ENCODE peak calls at places on chromosomes 4 and X, in five cellular contexts. I, Y, J, G and X are unnamed samples. For H3K4me1 and H3K36me3, the result is how much of the 10 kb centered on the place peaks cover.

GRCh38 chrX:15382809-15383208 is 1.4 kb downstream of the VEGFD start:
- DNase-seq in J (no peak), Y (no peak), G (no peak), I (no peak), X (no peak)

GRCh38 chrX:103329991-103330390 is at the start of gene TCEAL7:
- DNase-seq in Y (no peak), J (no peak), I (peak), G (no peak), X (no peak)

GRCh38 chr4:53346920-53347852 is 18.7 kb downstream of the SCFD2 start:
- DNase-seq in I (no peak), Y (no peak), G (no peak), J (peak), X (no peak)

GRCh38 chr4:168683595-168683994 is 186.7 kb downstream of the PALLD start:
- DNase-seq in Y (no peak), J (peak), I (no peak), G (no peak), X (no peak)

GRCh38 chr4:172042714-172043114 is 229.5 kb downstream of the GALNTL6 start:
- DNase-seq in I (no peak), Y (no peak), J (peak), G (no peak), X (no peak)

GRCh38 chrX:65741823-65742222 is 74.4 kb downstream of the MSN start:
- DNase-seq in Y (no peak), I (no peak), G (no peak), J (no peak), X (no peak)

GRCh38 chr4:10085386-10085785 is 31.2 kb downstream of the WDR1 start:
- DNase-seq in J (no peak), I (peak), G (peak), Y (peak), X (no peak)

GRCh38 chr4:139229534-139230039 is 50.4 kb downstream of the MGARP start:
- DNase-seq in I (no peak), J (peak), Y (no peak), G (no peak), X (no peak)

GRCh38 chr4:155759372-155760252 is 791 bp downstream of the GUCY1B1 start:
- DNase-seq in J (peak), Y (peak), G (peak), I (peak), X (peak)

GRCh38 chr4:8198906-8199593 is at the start of gene SH3TC1:
- DNase-seq in G (peak), I (peak), J (peak), Y (peak), X (peak)

GRCh38 chr4:46392421-46392820 is 2.5 kb upstream of the GABRA2 start:
- DNase-seq in G (no peak), J (peak), Y (no peak), I (no peak), X (no peak)

GRCh38 chrX:129823523-129823922 is 20.2 kb downstream of the ZDHHC9 start:
- DNase-seq in Y (no peak), G (no peak), I (no peak), J (no peak), X (no peak)

GRCh38 chrX:69313622-69314290 is 148.5 kb upstream of the PJA1 start:
- DNase-seq in Y (no peak), G (no peak), I (no peak), J (no peak), X (no peak)

GRCh38 chr4:10589808-10590207 is 94.8 kb downstream of the CLNK start:
- DNase-seq in J (no peak), Y (no peak), G (no peak), I (no peak), X (no peak)

GRCh38 chr4:173486714-173487392 is 43.2 kb downstream of the HAND2 start:
- DNase-seq in J (no peak), I (no peak), G (no peak), Y (no peak), X (no peak)

GRCh38 chrX:74259879-74260491 is 44.0 kb upstream of the ZCCHC13 start:
- DNase-seq in J (no peak), I (no peak), Y (no peak), G (no peak), X (no peak)

GRCh38 chr4:183798921-183799307 is 106.2 kb upstream of the STOX2 start:
- DNase-seq in G (no peak), Y (no peak), I (no peak), J (peak), X (no peak)

GRCh38 chr4:176043838-176044588 is 21.6 kb upstream of the WDR17 start:
- DNase-seq in I (no peak), Y (no peak), J (no peak), G (no peak), X (no peak)

GRCh38 chr4:109406337-109406931 is 27.2 kb upstream of the SEC24B start:
- DNase-seq in Y (no peak), J (peak), I (no peak), G (no peak), X (no peak)

GRCh38 chrX:46551494-46552128 is 6.4 kb upstream of the ZNF674 start:
- DNase-seq in G (no peak), Y (no peak), I (no peak), J (no peak), X (no peak)

GRCh38 chrX:70755850-70756249 is 152.7 kb downstream of the TEX11 start:
- DNase-seq in I (no peak), G (no peak), Y (no peak), J (no peak), X (no peak)

GRCh38 chr4:184776821-184777220 is 42.9 kb upstream of the CENPU start:
- DNase-seq in G (no peak), J (no peak), I (no peak), Y (no peak), X (no peak)

GRCh38 chr4:25943312-25943711 is 29.3 kb downstream of the SMIM20 start:
- DNase-seq in J (no peak), Y (no peak), G (no peak), I (no peak), X (no peak)

GRCh38 chr4:66613591-66613990 is 931.7 kb downstream of the CENPC start:
- DNase-seq in G (no peak), J (no peak), I (no peak), Y (no peak), X (no peak)

GRCh38 chr4:2800691-2801596 is 8.1 kb downstream of the SH3BP2 start:
- DNase-seq in G (peak), Y (peak), I (peak), J (no peak), X (peak)

GRCh38 chr4:137707626-137708025 is 175.3 kb upstream of the PCDH18 start:
- DNase-seq in G (no peak), J (peak), I (no peak), Y (no peak), X (no peak)

GRCh38 chr4:175947117-175947722 is 118.4 kb upstream of the WDR17 start:
- DNase-seq in I (no peak), Y (no peak), G (no peak), J (no peak), X (no peak)

GRCh38 chrX:139094671-139095592 is 383.4 kb upstream of the FGF13 start:
- DNase-seq in J (peak), Y (no peak), G (no peak), I (no peak), X (no peak)

GRCh38 chrX:110394653-110395052 is 36.0 kb downstream of the RTL9 start:
- DNase-seq in G (no peak), I (no peak), Y (no peak), J (peak), X (no peak)

GRCh38 chrX:69140837-69141236 is 24.4 kb downstream of the PJA1 start:
- DNase-seq in G (no peak), J (no peak), I (no peak), Y (no peak), X (peak)

GRCh38 chr4:19438228-19438627 is 813.5 kb upstream of the SLIT2 start:
- DNase-seq in G (no peak), J (no peak), Y (no peak), I (no peak), X (no peak)

GRCh38 chrX:51332188-51332942 is at the start of gene NUDT10:
- DNase-seq in Y (peak), J (peak), G (peak), I (peak), X (peak)

GRCh38 chr4:122666527-122667245 is 45.8 kb upstream of the IL21 start:
- DNase-seq in G (no peak), Y (no peak), I (no peak), J (peak), X (no peak)

GRCh38 chrX:640641-641040 is 10.1 kb downstream of the SHOX start:
- DNase-seq in J (no peak), G (no peak), Y (no peak), I (peak), X (no peak)

GRCh38 chr4:106676173-106676921 is 307.8 kb upstream of the GIMD1 start:
- DNase-seq in I (no peak), J (peak), Y (no peak), G (no peak), X (no peak)

GRCh38 chr4:17385403-17385802 is 126.5 kb downstream of the QDPR start:
- DNase-seq in Y (no peak), I (no peak), G (no peak), J (peak), X (no peak)

GRCh38 chr4:67922697-67923096 is 38.9 kb upstream of the TMPRSS11D start:
- DNase-seq in G (no peak), Y (no peak), J (peak), I (no peak), X (no peak)

GRCh38 chr4:92843784-92844183 is 540.0 kb downstream of the GRID2 start:
- DNase-seq in Y (no peak), I (no peak), J (no peak), G (no peak), X (no peak)

GRCh38 chrX:36218801-36219200 is 299.3 kb downstream of the CFAP47 start:
- DNase-seq in G (no peak), J (no peak), I (no peak), Y (no peak), X (no peak)
- TF ChIP-seq CTCF in G (no peak), J (no peak), I (no peak), Y (no peak), X (no peak)

DNA sequence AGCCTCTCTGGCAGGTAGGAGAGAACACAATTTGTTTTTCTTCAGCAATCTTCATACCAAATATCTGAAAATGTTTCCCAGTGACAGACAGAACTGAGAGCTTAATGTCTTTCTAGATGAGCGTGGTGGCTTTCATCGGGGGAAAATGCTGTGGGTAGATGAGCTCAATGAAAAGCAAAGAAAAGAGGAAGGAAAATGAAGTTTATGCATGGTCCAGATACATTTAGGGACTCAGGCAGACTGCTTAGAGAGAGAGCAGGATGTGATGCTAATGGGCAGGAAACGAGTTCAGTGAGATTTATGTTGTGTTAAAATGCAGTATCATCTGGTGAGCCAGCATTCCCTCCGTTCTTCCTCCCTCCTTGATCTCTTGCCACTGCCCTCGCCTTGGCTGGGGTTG is 229.2 kb downstream of the GBA3 start:
- DNase-seq in Y (no peak), I (no peak), G (no peak), J (no peak), X (no peak)
- H3K4me1 ChIP-seq in Y (under half), I (under half), G (under half), J (under half), X (under half)

DNA sequence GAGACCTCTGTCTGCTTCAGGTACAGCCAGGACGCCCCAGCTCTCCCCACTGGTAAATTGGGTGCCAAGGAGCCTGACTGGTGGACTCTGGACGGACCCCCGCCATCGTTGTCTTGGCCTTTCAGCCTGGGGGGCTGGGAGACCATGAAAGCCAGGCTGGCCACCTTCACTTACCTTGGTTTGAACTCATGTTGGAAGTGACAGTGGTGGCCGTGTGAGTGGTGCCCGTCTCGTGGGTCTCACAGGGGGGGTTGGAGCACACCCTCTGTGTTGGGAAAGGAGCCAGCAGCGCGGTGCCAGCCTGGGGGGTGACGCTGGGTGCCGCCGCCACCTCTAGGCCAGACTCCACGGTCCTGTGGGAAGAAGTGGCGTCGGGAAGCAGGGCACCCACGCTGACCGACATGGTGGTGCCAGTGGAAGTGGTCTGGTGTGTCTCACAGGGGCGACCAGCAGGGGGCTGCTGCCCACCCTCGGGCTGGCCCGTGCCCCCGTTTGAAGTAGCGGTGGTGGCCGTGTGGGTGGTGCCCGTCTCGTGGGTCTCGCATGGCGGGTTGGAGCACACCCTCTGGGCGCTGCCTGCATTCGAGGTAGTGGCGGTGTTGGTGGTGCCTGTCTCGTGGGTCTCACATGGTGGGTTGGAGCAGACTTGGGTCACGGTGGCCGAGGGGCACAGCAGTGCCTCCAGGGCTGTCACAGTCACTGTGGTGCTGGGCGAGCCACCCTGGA is 9.6 kb upstream of the RENBP start:
- DNase-seq in J (no peak), I (no peak), G (no peak), Y (no peak), X (no peak)
- H3K36me3 ChIP-seq in J (under half), I (under half), G (under half), Y (half or more), X (under half)

GRCh38 chr4:112189754-112190153 is 41.8 kb upstream of the AP1AR start:
- DNase-seq in I (no peak), Y (no peak), G (no peak), J (no peak), X (no peak)
- TF ChIP-seq CTCF in I (no peak), Y (no peak), G (no peak), J (peak), X (no peak)